ENCODE peak calls at places on chromosomes 7 and 10, in five cellular contexts. S is mammary epithelial cell, A is lower lobe of right lung, R is Caco-2, I is heart left ventricle. P is an unnamed sample. For H3K4me1, the result is how much of the 10 kb centered on the place peaks cover.

GRCh38 chr7:147088916-147089315 is 972.3 kb downstream of the CNTNAP2 start:
- DNase-seq in A (no peak), R (no peak), I (no peak), S (no peak), P (no peak)

GRCh38 chr10:43396928-43397624 is 11.9 kb downstream of the HNRNPF start:
- DNase-seq in A (peak), S (peak), R (peak), I (peak), P (peak)

GRCh38 chr7:2247141-2247985 is 5.3 kb downstream of the NUDT1 start:
- DNase-seq in S (no peak), R (peak), I (no peak), A (no peak), P (no peak)

GRCh38 chr10:14282271-14282670 is 48.5 kb downstream of the FRMD4A start:
- DNase-seq in A (no peak), R (no peak), S (peak), I (no peak), P (no peak)

GRCh38 chr10:89966211-89966610 is 264.8 kb downstream of the KIF20B start:
- DNase-seq in I (no peak), S (no peak), R (no peak), A (no peak), P (no peak)

GRCh38 chr7:158358926-158359645 is 228.5 kb downstream of the PTPRN2 start:
- DNase-seq in R (no peak), A (no peak), I (no peak), S (no peak), P (no peak)

GRCh38 chr10:52566471-52567246 is 205.9 kb downstream of the MBL2 start:
- DNase-seq in A (no peak), S (peak), R (peak), I (no peak), P (no peak)

GRCh38 chr7:155994253-155994811 is 182.1 kb upstream of the SHH start:
- DNase-seq in A (no peak), S (no peak), R (no peak), I (no peak), P (no peak)

GRCh38 chr7:127833641-127834040 is 181.6 kb downstream of the SND1 start:
- DNase-seq in R (no peak), S (no peak), A (no peak), I (no peak), P (no peak)

GRCh38 chr10:35821339-35821911 is 179.3 kb upstream of the FZD8 start:
- DNase-seq in I (no peak), A (no peak), R (no peak), S (peak), P (no peak)

GRCh38 chr7:133477786-133478185 is 224.9 kb downstream of the EXOC4 start:
- DNase-seq in I (no peak), A (no peak), S (no peak), R (no peak), P (no peak)

GRCh38 chr7:155963771-155964195 is 151.5 kb upstream of the SHH start:
- DNase-seq in I (no peak), A (no peak), S (no peak), R (no peak), P (no peak)

GRCh38 chr10:62441953-62442352 is 67.8 kb downstream of the ZNF365 start:
- DNase-seq in S (no peak), A (no peak), I (no peak), R (no peak), P (no peak)

GRCh38 chr7:99398891-99399445 is 9.4 kb downstream of the PDAP1 start:
- DNase-seq in I (no peak), S (no peak), A (no peak), R (no peak), P (no peak)

GRCh38 chr10:67520924-67521520 is 175.0 kb downstream of the CTNNA3 start:
- DNase-seq in R (peak), S (peak), I (peak), A (no peak), P (no peak)

GRCh38 chr7:14748461-14748860 is 154.1 kb downstream of the DGKB start:
- DNase-seq in A (no peak), R (no peak), I (no peak), S (peak), P (no peak)

GRCh38 chr7:65397730-65398142 is 24.1 kb downstream of the ZNF92 start:
- DNase-seq in R (peak), A (no peak), I (no peak), S (no peak), P (no peak)

GRCh38 chr10:971613-972012 is 16.6 kb upstream of the GTPBP4 start:
- DNase-seq in S (no peak), I (no peak), R (peak), A (no peak), P (no peak)

GRCh38 chr10:48525956-48526355 is 78.9 kb downstream of the ARHGAP22 start:
- DNase-seq in S (no peak), A (no peak), R (no peak), I (no peak), P (no peak)

GRCh38 chr7:157056246-157056645 is 45.8 kb upstream of the MNX1 start:
- DNase-seq in S (no peak), A (no peak), I (no peak), R (no peak), P (no peak)

GRCh38 chr10:46291817-46292572 is 5.2 kb downstream of the ANTXRL start:
- DNase-seq in S (no peak), R (no peak), I (no peak), A (no peak), P (no peak)

GRCh38 chr10:78301891-78302738 is 268.5 kb downstream of the RPS24 start:
- DNase-seq in I (peak), R (peak), A (no peak), S (no peak), P (no peak)

GRCh38 chr10:89782470-89782869 is 81.1 kb downstream of the KIF20B start:
- DNase-seq in R (no peak), I (no peak), A (no peak), S (no peak), P (no peak)

GRCh38 chr10:76885815-76886214 is 751.8 kb downstream of the KCNMA1 start:
- DNase-seq in R (no peak), I (peak), A (no peak), S (no peak), P (no peak)

GRCh38 chr10:10353326-10353725 is 664.3 kb upstream of the CELF2 start:
- DNase-seq in R (no peak), I (no peak), A (no peak), S (no peak), P (no peak)

GRCh38 chr7:158183431-158183830 is 404.2 kb downstream of the PTPRN2 start:
- DNase-seq in I (no peak), S (no peak), R (no peak), A (no peak), P (no peak)

GRCh38 chr7:132933076-132933466 is 148.8 kb downstream of the CHCHD3 start:
- DNase-seq in A (no peak), I (no peak), S (peak), R (no peak), P (no peak)

GRCh38 chr7:33590902-33591301 is 314.4 kb upstream of the BMPER start:
- DNase-seq in I (no peak), S (peak), R (no peak), A (no peak), P (no peak)

GRCh38 chr7:16636533-16637173 is 8.9 kb downstream of the ANKMY2 start:
- DNase-seq in I (no peak), S (no peak), R (no peak), A (no peak), P (no peak)

GRCh38 chr10:114487815-114488536 is 83.7 kb upstream of the AFAP1L2 start:
- DNase-seq in R (no peak), I (no peak), A (no peak), S (peak), P (no peak)

GRCh38 chr10:84234508-84234907 is 6.8 kb downstream of the LRIT1 start:
- DNase-seq in S (no peak), R (no peak), I (no peak), A (no peak), P (no peak)

GRCh38 chr7:2691223-2691818 is 3.3 kb downstream of the AMZ1 start:
- DNase-seq in S (no peak), A (no peak), I (no peak), R (no peak), P (no peak)

GRCh38 chr10:12255048-12255447 is 59.1 kb downstream of the CDC123 start:
- DNase-seq in I (no peak), A (no peak), R (no peak), S (no peak), P (no peak)

GRCh38 chr7:29684787-29685650 is 121.3 kb upstream of the WIPF3 start:
- DNase-seq in S (peak), I (peak), A (peak), R (peak), P (peak)

GRCh38 chr10:120422459-120422858 is 34.6 kb upstream of the PLPP4 start:
- DNase-seq in R (no peak), S (peak), A (no peak), I (no peak), P (no peak)

DNA sequence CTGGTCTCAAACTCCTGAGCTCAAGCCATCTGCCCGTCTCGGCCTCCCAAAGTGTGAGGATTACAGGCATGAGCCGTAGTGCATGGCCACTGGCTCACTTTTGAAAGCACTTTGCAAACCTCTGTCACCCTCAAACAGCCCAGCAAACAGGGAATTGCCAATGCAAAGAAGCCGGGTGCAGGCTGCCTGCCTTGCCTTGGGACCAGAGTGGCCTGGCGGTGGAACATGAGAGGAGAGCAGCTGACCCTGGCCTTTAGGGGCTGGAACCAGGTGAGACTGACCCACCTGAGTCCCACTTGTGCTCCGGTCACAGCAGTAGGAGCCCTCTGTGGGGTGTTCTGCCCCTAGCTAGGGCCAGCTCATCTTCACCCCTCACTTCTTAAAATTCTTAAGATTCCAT is 237.1 kb upstream of the GALNT17 start:
- DNase-seq in A (no peak), S (no peak), I (no peak), R (no peak), P (peak)
- H3K4me1 ChIP-seq in A (under half), S (under half), I (under half), R (under half), P (under half)

GRCh38 chr7:81235896-81236479 is 317.1 kb upstream of the SEMA3C start:
- DNase-seq in R (no peak), A (no peak), S (no peak), I (no peak), P (no peak)

GRCh38 chr7:81234896-81235295 is 316.0 kb upstream of the SEMA3C start:
- DNase-seq in A (no peak), I (no peak), R (no peak), S (peak), P (no peak)

GRCh38 chr7:81231203-81231922 is 312.5 kb upstream of the SEMA3C start:
- DNase-seq in R (no peak), I (no peak), S (no peak), A (no peak), P (no peak)

GRCh38 chr7:81233208-81233940 is 314.5 kb upstream of the SEMA3C start:
- DNase-seq in R (no peak), A (no peak), I (no peak), S (no peak), P (no peak)

DNA sequence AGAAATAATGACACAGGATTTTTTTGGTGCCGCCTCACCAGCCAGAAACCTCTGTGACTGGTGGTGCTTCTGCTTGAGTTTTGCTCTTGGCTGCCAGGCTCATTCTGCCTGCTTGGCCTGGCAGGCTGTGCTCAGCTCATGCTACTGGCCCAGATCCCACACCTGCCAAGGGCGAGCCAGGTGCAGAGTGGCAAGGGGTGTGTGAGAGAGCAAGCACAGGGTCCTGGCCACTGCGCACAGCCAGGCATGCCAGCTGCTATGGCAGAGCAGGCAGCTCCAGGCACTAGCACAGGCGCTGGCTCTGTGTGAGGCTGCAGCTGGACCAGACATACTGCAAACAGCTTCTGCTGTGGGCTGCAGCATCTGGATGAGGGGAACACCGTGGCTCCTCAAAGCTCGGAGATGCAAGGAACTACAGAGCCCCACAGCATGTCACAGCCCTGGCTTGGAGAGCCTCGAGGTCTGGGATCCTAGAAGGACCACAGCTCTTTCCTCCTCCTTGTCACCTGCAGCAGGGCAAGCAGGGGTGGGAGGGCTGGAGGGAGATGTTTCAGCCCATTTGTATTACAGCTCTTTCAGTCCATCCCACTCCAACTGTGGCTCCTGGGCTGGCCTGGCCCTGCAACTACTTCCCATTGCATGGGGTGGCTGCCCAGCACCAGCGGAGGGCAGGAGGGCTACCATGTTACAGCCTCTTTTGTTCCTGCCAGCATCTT is 313.4 kb upstream of the SEMA3C start:
- DNase-seq in I (no peak), A (no peak), R (no peak), S (no peak), P (no peak)
- H3K4me3 ChIP-seq in I (no peak), A (no peak), R (no peak), S (no peak), P (no peak)

DNA sequence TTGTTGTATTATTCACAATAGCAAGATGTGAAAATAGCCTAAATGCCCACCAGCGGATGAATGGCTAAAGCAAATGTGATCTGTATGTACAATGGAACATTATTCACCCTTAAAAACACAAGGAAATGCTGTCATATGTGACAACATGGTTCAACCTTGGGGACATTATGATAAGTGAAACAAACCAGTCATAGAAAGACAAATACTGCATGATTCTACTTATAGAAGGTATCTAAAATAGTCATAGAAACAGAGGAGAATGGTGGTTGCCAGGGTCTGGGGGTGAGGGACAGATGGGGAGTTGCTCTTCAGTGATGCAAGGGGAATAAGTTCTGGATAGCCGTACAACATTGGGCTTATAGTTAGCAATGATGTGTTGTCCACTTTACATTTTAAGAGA is 58.4 kb downstream of the NRF1 start:
- DNase-seq in R (no peak), I (no peak), S (no peak), A (no peak), P (no peak)
- TF ChIP-seq CTCF in R (no peak), I (no peak), S (no peak), A (no peak), P (no peak)

GRCh38 chr7:116630357-116630756 is 41.6 kb upstream of the MET start:
- DNase-seq in S (peak), R (no peak), I (no peak), A (no peak), P (no peak)
- H3K4me1 ChIP-seq in S (half or more), R (under half), I (under half), A (under half), P (under half)

GRCh38 chr10:73561192-73561591 is 29.9 kb downstream of the USP54 start:
- DNase-seq in R (no peak), I (no peak), S (no peak), A (no peak), P (no peak)
- H3K4me3 ChIP-seq in R (no peak), I (no peak), S (no peak), A (no peak), P (no peak)

DNA sequence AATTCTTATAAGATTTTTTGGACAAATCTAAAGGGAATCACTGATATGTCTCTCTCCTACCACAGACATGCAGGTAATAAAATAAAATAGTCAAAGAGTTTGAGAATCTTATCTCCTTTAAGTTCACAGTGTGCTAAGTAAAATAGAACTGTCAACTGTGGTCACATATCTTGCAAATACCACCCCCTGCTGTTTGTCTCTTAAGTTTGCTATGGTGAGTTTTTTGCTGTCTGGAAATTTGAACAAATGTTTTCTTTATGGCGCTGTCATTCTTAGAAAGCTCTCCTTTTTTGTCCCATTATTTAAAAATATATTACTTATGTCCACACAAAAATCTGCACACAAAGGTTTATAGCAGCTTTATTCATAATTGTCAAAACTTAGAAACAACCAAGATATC is 19.6 kb downstream of the GIMAP5 start:
- DNase-seq in I (no peak), S (no peak), R (peak), A (no peak), P (no peak)
- TF ChIP-seq CTCF in I (peak), S (no peak), R (no peak), A (peak), P (peak)

GRCh38 chr10:22673785-22674184 is 40.6 kb downstream of the PIP4K2A start:
- DNase-seq in R (no peak), A (no peak), S (no peak), I (no peak), P (no peak)

GRCh38 chr10:22677333-22677732 is 37.0 kb downstream of the PIP4K2A start:
- DNase-seq in I (no peak), A (no peak), S (no peak), R (no peak), P (no peak)

GRCh38 chr10:22679608-22680007 is 34.8 kb downstream of the PIP4K2A start:
- DNase-seq in I (no peak), A (no peak), R (no peak), S (no peak), P (no peak)

GRCh38 chr10:22674215-22674930 is 40.0 kb downstream of the PIP4K2A start:
- DNase-seq in R (no peak), S (no peak), A (no peak), I (no peak), P (no peak)

DNA sequence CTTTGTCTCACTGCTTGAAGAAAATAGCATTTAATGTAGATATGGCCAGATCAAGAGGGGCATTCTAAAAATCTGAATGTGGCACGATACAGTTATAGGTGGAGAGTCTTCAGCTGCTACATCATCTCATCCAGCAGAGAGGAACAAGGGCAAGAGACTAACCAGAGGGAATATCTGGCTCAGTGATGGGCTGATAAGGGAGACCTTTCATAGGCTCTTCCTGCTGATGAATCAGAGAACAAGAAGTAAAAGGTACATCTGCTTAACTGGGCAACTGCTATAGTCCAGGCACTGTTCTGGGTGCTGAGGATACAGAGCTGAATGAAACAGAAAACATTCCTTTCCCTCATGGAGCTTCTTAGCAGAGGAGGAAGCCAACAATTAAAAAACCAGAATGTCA is 37.9 kb downstream of the PIP4K2A start:
- DNase-seq in I (no peak), S (no peak), A (no peak), R (no peak), P (no peak)
- H3K4me1 ChIP-seq in I (under half), S (under half), A (under half), R (under half), P (under half)

DNA sequence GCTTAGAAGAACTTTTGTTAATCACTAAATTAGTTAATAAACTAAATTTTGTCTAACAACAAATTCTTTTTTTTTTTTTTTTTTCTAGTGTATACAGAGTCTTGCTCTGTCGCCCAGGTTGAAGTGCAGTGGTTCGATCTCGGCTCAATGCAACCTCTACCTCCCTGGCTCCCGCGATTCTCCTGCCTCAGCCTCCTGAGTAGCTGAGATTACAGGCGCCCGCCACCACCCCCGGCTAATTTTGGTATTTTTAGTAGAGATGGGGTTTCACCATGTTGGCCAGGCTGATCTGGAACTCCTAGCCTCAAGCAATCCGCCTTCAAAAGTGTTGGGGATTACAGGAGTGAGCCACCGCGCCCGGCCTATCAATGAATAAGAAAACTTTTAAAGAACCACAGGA is 1.1 kb upstream of the IQUB start:
- DNase-seq in S (no peak), A (peak), I (no peak), R (no peak), P (no peak)
- H3K4me3 ChIP-seq in S (no peak), A (peak), I (peak), R (peak), P (peak)

GRCh38 chr7:118606632-118607031 is 382.1 kb downstream of the ANKRD7 start:
- DNase-seq in I (no peak), A (no peak), S (no peak), R (no peak), P (no peak)

GRCh38 chr7:118602090-118602489 is 377.6 kb downstream of the ANKRD7 start:
- DNase-seq in A (no peak), I (no peak), S (no peak), R (no peak), P (no peak)
- TF ChIP-seq CTCF in A (no peak), I (no peak), S (no peak), R (no peak), P (no peak)

P was measured in H1.